ENCODE peak calls at places on chromosomes 12 and 14, in eight cellular contexts. One of them, this sample, is unnamed.
A peak's percentile ranks its signal among the peaks of the same experiment; 100 is the strongest.

GRCh38 chr12:131787143-131787660 is 41.0 kb upstream of the MMP17 start:
- DNase-seq in GM12892: no peak
- DNase-seq in AG09309: no peak
- DNase-seq in lung microvascular endothelial cell: no peak
- DNase-seq in kidney tubule cell: no peak
- DNase-seq in EL: no peak
- DNase-seq in AG04450: no peak
- DNase-seq in GM19239: no peak
- DNase-seq in this sample: no peak

GRCh38 chr14:33282181-33282580 is 343.5 kb downstream of the NPAS3 start:
- DNase-seq in EL: no peak
- DNase-seq in GM12892: no peak
- DNase-seq in AG04450: no peak
- DNase-seq in AG09309: no peak
- DNase-seq in lung microvascular endothelial cell: no peak
- DNase-seq in kidney tubule cell: no peak
- DNase-seq in GM19239: no peak
- DNase-seq in this sample: no peak

GRCh38 chr12:57895337-57896138 is 45.8 kb upstream of the ATP23 start:
- DNase-seq in EL: peak; percentile 40
- DNase-seq in AG09309: no peak
- DNase-seq in lung microvascular endothelial cell: no peak
- DNase-seq in GM19239: no peak
- DNase-seq in AG04450: no peak
- DNase-seq in kidney tubule cell: no peak
- DNase-seq in GM12892: no peak
- DNase-seq in this sample: no peak

GRCh38 chr12:89709994-89710872 is 1.6 kb upstream of the ATP2B1 start:
- DNase-seq in EL: peak; percentile 58
- DNase-seq in lung microvascular endothelial cell: no peak
- DNase-seq in AG09309: peak; percentile 14
- DNase-seq in kidney tubule cell: no peak
- DNase-seq in GM19239: no peak
- DNase-seq in GM12892: no peak
- DNase-seq in AG04450: no peak
- DNase-seq in this sample: no peak

GRCh38 chr14:68143341-68143807 is 323.8 kb downstream of the RAD51B start:
- DNase-seq in AG09309: no peak
- DNase-seq in kidney tubule cell: peak; percentile 19
- DNase-seq in GM12892: no peak
- DNase-seq in lung microvascular endothelial cell: peak; percentile 76
- DNase-seq in GM19239: no peak
- DNase-seq in EL: peak; percentile 49
- DNase-seq in AG04450: no peak
- DNase-seq in this sample: no peak

GRCh38 chr12:34401659-34402227 is 379.4 kb downstream of the ALG10 start:
- DNase-seq in kidney tubule cell: no peak
- DNase-seq in AG09309: no peak
- DNase-seq in EL: no peak
- DNase-seq in GM19239: no peak
- DNase-seq in GM12892: no peak
- DNase-seq in lung microvascular endothelial cell: no peak
- DNase-seq in AG04450: no peak
- DNase-seq in this sample: no peak

GRCh38 chr14:104977008-104977680 is 1.0 kb downstream of the AHNAK2 start:
- DNase-seq in kidney tubule cell: peak; percentile 50
- DNase-seq in lung microvascular endothelial cell: no peak
- DNase-seq in AG04450: no peak
- DNase-seq in GM12892: no peak
- DNase-seq in GM19239: no peak
- DNase-seq in EL: no peak
- DNase-seq in AG09309: no peak
- DNase-seq in this sample: no peak

GRCh38 chr12:10363922-10364838 is 25.7 kb downstream of the KLRK1 start:
- DNase-seq in kidney tubule cell: peak; percentile 71
- DNase-seq in GM12892: peak; percentile 35
- DNase-seq in GM19239: no peak
- DNase-seq in AG04450: no peak
- DNase-seq in AG09309: no peak
- DNase-seq in lung microvascular endothelial cell: peak; percentile 69
- DNase-seq in EL: peak; percentile 59
- DNase-seq in this sample: no peak

GRCh38 chr12:57127710-57128518 is at the start of gene LRP1:
- DNase-seq in lung microvascular endothelial cell: peak; percentile 70
- DNase-seq in AG09309: no peak
- DNase-seq in kidney tubule cell: peak; percentile 75
- DNase-seq in GM19239: peak; percentile 48
- DNase-seq in EL: peak; percentile 86
- DNase-seq in GM12892: peak; percentile 61
- DNase-seq in AG04450: no peak
- DNase-seq in this sample: peak; percentile 73

GRCh38 chr14:61965030-61965745 is 203.0 kb downstream of the SNAPC1 start:
- DNase-seq in lung microvascular endothelial cell: no peak
- DNase-seq in AG04450: peak; percentile 90
- DNase-seq in kidney tubule cell: peak; percentile 66
- DNase-seq in GM12892: no peak
- DNase-seq in AG09309: peak; percentile 60
- DNase-seq in EL: peak; percentile 89
- DNase-seq in GM19239: no peak
- DNase-seq in this sample: no peak

GRCh38 chr14:81406863-81407262 is 6.7 kb upstream of the STON2 start:
- DNase-seq in AG04450: no peak
- DNase-seq in EL: peak; percentile 2
- DNase-seq in GM19239: no peak
- DNase-seq in kidney tubule cell: peak; percentile 91
- DNase-seq in AG09309: no peak
- DNase-seq in GM12892: no peak
- DNase-seq in lung microvascular endothelial cell: peak; percentile 86
- DNase-seq in this sample: no peak

GRCh38 chr12:119699199-119699765 is 31.3 kb downstream of the PRKAB1 start:
- DNase-seq in kidney tubule cell: peak; percentile 94
- DNase-seq in GM12892: no peak
- DNase-seq in GM19239: no peak
- DNase-seq in AG09309: peak; percentile 67
- DNase-seq in lung microvascular endothelial cell: no peak
- DNase-seq in EL: no peak
- DNase-seq in AG04450: no peak
- DNase-seq in this sample: no peak

GRCh38 chr12:128783129-128783574 is 40.6 kb downstream of the SLC15A4 start:
- DNase-seq in kidney tubule cell: peak; percentile 58
- DNase-seq in GM19239: no peak
- DNase-seq in AG09309: no peak
- DNase-seq in AG04450: no peak
- DNase-seq in lung microvascular endothelial cell: no peak
- DNase-seq in EL: peak; percentile 20
- DNase-seq in GM12892: no peak
- DNase-seq in this sample: no peak

GRCh38 chr12:32312049-32312670 is 87.2 kb upstream of the FGD4 start:
- DNase-seq in EL: peak; percentile 65
- DNase-seq in AG09309: peak; percentile 55
- DNase-seq in GM19239: peak; percentile 9
- DNase-seq in kidney tubule cell: peak; percentile 78
- DNase-seq in lung microvascular endothelial cell: peak; percentile 89
- DNase-seq in AG04450: peak; percentile 46
- DNase-seq in GM12892: no peak
- DNase-seq in this sample: peak; percentile 15

GRCh38 chr12:86389949-86390348 is 133.8 kb upstream of the MGAT4C start:
- DNase-seq in kidney tubule cell: no peak
- DNase-seq in AG09309: no peak
- DNase-seq in GM12892: no peak
- DNase-seq in GM19239: no peak
- DNase-seq in lung microvascular endothelial cell: no peak
- DNase-seq in EL: no peak
- DNase-seq in AG04450: peak; percentile 6
- DNase-seq in this sample: no peak

GRCh38 chr12:47124451-47124850 is 44.7 kb upstream of the AMIGO2 start:
- DNase-seq in kidney tubule cell: no peak
- DNase-seq in GM19239: no peak
- DNase-seq in AG09309: no peak
- DNase-seq in lung microvascular endothelial cell: no peak
- DNase-seq in EL: peak; percentile 64
- DNase-seq in AG04450: no peak
- DNase-seq in GM12892: no peak
- DNase-seq in this sample: no peak

GRCh38 chr12:97426485-97427116 is 36.0 kb upstream of the RMST start:
- DNase-seq in lung microvascular endothelial cell: no peak
- DNase-seq in AG04450: no peak
- DNase-seq in AG09309: no peak
- DNase-seq in GM12892: no peak
- DNase-seq in GM19239: no peak
- DNase-seq in kidney tubule cell: no peak
- DNase-seq in EL: no peak
- DNase-seq in this sample: no peak

GRCh38 chr12:124446364-124446763 is 121.0 kb downstream of the NCOR2 start:
- DNase-seq in AG09309: no peak
- DNase-seq in AG04450: no peak
- DNase-seq in kidney tubule cell: no peak
- DNase-seq in GM19239: no peak
- DNase-seq in EL: no peak
- DNase-seq in GM12892: no peak
- DNase-seq in lung microvascular endothelial cell: no peak
- DNase-seq in this sample: no peak

GRCh38 chr14:33715223-33715528 is 235.7 kb downstream of the EGLN3 start:
- DNase-seq in AG09309: no peak
- DNase-seq in GM12892: no peak
- DNase-seq in GM19239: no peak
- DNase-seq in EL: no peak
- DNase-seq in lung microvascular endothelial cell: no peak
- DNase-seq in AG04450: no peak
- DNase-seq in kidney tubule cell: no peak
- DNase-seq in this sample: no peak

GRCh38 chr14:74444866-74445265 is 18.9 kb upstream of the SYNDIG1L start:
- DNase-seq in GM12892: no peak
- DNase-seq in AG09309: no peak
- DNase-seq in AG04450: no peak
- DNase-seq in EL: no peak
- DNase-seq in lung microvascular endothelial cell: no peak
- DNase-seq in GM19239: no peak
- DNase-seq in kidney tubule cell: no peak
- DNase-seq in this sample: no peak

GRCh38 chr12:13004368-13004767 is 4.3 kb upstream of the HEBP1 start:
- DNase-seq in EL: no peak
- DNase-seq in AG04450: no peak
- DNase-seq in AG09309: no peak
- DNase-seq in GM12892: no peak
- DNase-seq in lung microvascular endothelial cell: no peak
- DNase-seq in GM19239: no peak
- DNase-seq in kidney tubule cell: no peak
- DNase-seq in this sample: no peak

GRCh38 chr14:22174412-22174811 is 414.6 kb downstream of the DAD1 start:
- DNase-seq in AG04450: no peak
- DNase-seq in GM19239: no peak
- DNase-seq in AG09309: no peak
- DNase-seq in lung microvascular endothelial cell: no peak
- DNase-seq in GM12892: no peak
- DNase-seq in kidney tubule cell: peak; percentile 77
- DNase-seq in EL: no peak
- DNase-seq in this sample: no peak

GRCh38 chr14:32382704-32383103 is 53.6 kb downstream of the AKAP6 start:
- DNase-seq in AG09309: no peak
- DNase-seq in EL: peak; percentile 26
- DNase-seq in AG04450: no peak
- DNase-seq in GM12892: no peak
- DNase-seq in GM19239: no peak
- DNase-seq in kidney tubule cell: peak; percentile 38
- DNase-seq in lung microvascular endothelial cell: peak; percentile 9
- DNase-seq in this sample: no peak

This sample was measured in GM12891.